ENCODE peak calls at places on chromosomes 2 and 18, in five cellular contexts. A, L, M, U and R are unnamed samples. For H3K9me3, the result is how much of the 10 kb centered on the place peaks cover.

GRCh38 chr2:200469708-200470600 is 39.9 kb downstream of the KCTD18 start:
- DNase-seq in L (no peak), U (no peak), M (no peak), A (peak), R (no peak)

GRCh38 chr18:907880-908512 is 3.3 kb downstream of the ADCYAP1 start:
- DNase-seq in A (no peak), M (peak), U (no peak), L (no peak), R (no peak)

GRCh38 chr2:174344716-174345472 is 10.1 kb downstream of the SP9 start:
- DNase-seq in M (no peak), U (no peak), A (peak), L (peak), R (no peak)

GRCh38 chr18:48761582-48761981 is 189.2 kb downstream of the SMAD7 start:
- DNase-seq in U (no peak), L (no peak), A (no peak), M (no peak), R (no peak)

GRCh38 chr2:118580107-118580506 is 267.3 kb downstream of the EN1 start:
- DNase-seq in M (no peak), U (no peak), L (no peak), A (no peak), R (no peak)

GRCh38 chr2:25844089-25844488 is 34.2 kb downstream of the ASXL2 start:
- DNase-seq in U (peak), L (peak), M (no peak), A (no peak), R (no peak)

GRCh38 chr2:231663458-231664290 is 44.7 kb upstream of the PTMA start:
- DNase-seq in U (no peak), L (no peak), M (no peak), A (no peak), R (no peak)

GRCh38 chr2:233480490-233481202 is 85.9 kb downstream of the USP40 start:
- DNase-seq in M (no peak), A (no peak), L (no peak), U (peak), R (no peak)

GRCh38 chr18:49565656-49566055 is 3.8 kb downstream of the LIPG start:
- DNase-seq in M (no peak), U (no peak), L (peak), A (no peak), R (no peak)

GRCh38 chr2:238169021-238169707 is 10.4 kb downstream of the ERFE start:
- DNase-seq in L (peak), M (no peak), U (no peak), A (no peak), R (no peak)

DNA sequence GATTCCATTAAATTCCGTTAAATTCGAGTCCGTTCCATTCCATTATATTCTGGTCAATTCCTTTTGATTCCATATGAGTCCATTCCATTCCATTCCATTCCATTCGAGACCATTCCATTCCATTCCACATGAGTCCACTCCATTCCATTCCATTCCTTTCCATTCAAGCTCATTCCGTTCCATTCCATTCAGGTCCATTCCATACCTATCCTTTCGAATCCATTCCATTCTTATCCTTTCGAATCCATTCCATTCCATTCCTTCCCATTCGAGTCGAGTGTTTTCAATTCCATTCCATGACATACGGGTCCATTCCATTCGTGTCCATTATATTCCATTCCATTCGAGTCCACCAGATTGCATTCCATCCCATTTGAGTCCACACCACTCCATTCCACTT is 1127.4 kb downstream of the RPIA start:
- DNase-seq in M (no peak), U (no peak), A (no peak), L (no peak), R (no peak)
- H3K9me3 ChIP-seq in M (under half), U (under half), A (under half), L (under half), R (under half)

DNA sequence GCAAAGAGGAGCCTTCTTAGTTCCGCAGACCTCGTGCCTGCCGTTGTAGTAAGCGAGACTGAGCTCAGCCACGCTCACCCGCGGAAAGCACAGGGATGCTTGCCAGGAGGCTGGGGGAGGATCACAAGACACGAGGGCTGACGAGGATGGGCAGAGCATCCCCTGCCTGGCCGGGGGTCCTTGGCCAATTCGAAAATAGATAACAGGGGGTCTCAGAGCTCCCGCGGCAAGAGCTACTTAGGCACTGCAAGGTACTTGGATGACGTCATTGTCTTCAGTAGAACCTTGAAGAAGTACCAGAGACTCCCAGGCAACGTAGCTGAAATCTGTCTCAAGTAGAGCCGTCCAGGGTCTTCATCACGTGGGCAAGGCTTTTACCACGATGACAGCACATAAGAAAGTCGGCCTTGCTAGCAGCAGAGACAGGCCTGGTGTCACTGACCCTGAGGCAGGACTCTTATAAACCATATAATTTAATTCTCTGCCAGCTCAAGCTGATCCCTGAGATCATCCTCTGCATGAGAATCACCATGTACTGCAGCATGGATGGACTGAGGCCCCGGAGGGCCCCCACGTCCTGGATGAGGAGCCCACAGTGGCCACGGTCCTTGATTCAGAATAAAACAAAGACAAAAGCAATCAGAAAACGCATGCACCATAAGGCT is 81.9 kb downstream of the TMEM18 start:
- DNase-seq in U (no peak), M (no peak), L (no peak), A (no peak), R (no peak)
- H3K9me3 ChIP-seq in U (under half), M (under half), L (under half), A (under half), R (under half)

DNA sequence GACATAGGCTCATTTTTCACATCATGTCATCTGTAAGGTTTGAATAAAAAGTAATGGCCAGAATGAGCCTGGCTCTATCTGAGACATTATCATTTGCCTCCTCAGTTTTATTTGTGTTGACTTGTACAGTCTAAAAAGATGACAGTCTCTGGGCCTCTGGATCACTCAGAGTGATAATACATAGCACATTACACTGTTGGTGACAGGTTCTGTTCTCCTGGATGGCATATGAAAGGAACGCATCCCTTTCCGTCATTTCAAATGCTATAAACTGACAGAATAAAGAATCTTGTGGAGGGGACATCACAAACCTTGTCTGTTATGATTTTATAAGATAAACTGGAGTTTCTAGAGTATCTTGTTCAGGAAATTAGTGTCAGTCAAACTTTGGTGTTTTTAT is 812.8 kb downstream of the NR4A2 start:
- DNase-seq in A (no peak), M (no peak), U (no peak), L (no peak), R (no peak)
- H3K9me3 ChIP-seq in A (under half), M (under half), U (under half), L (under half), R (under half)

DNA sequence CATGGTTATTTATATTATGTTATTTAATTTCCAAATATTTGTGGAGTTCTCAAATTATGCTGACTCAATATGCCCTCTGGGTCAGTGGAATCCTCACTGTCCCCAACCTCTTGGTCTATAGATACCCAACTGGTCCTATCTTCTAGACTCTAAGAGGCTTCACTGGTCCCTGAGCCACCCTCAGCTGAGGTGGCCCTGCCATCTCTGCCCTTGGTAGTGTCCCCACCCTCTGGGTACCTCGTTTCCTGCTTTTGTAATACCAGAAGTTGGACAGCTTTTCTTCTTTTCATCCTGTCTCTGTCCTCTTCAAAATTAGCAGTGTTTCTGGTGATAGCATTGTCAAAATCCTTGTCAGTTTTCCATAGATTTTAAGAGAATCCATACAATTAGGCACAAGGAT is 11.9 kb downstream of the ZSCAN30 start:
- DNase-seq in U (no peak), M (no peak), A (no peak), L (no peak), R (no peak)
- H3K9me3 ChIP-seq in U (under half), M (under half), A (under half), L (under half), R (under half)

GRCh38 chr2:125070726-125071505 is 1045.8 kb downstream of the CNTNAP5 start:
- DNase-seq in L (no peak), U (no peak), A (no peak), M (no peak), R (no peak)
- H3K9me3 ChIP-seq in L (under half), U (under half), A (under half), M (under half), R (under half)

GRCh38 chr2:2108756-2109155 is 222.3 kb downstream of the MYT1L start:
- DNase-seq in U (peak), A (no peak), L (no peak), M (no peak), R (no peak)
- H3K9me3 ChIP-seq in U (under half), A (under half), L (under half), M (under half), R (under half)

DNA sequence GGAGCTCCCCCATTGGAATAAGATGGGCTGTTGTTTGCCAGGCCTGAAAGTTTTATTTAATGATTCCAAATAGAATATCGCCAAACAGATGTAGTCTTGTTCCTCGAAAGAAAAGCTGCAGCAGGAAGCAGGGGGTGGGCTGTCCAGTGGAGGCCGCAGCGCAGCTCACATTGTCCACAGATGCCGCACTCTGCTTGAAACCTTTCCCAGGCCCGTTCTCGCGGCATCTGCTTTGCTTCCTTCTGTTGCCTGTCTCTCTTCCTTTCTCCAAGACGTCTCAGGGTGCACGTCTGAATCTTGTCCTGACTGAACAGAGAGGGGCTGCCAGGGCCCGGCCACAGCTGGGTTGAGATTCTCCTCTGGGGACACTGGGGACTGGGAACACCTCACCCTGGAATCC is 12.4 kb upstream of the IGFBP2 start:
- DNase-seq in M (no peak), A (no peak), L (peak), U (peak), R (no peak)
- H3K9me3 ChIP-seq in M (under half), A (under half), L (under half), U (under half), R (under half)